ENCODE peak calls at places on chromosome 16, in four cellular contexts. G, T, D and B are unnamed samples.

GRCh38 chr16:12187939-12188673 is 211.6 kb downstream of the SNX29 start:
- DNase-seq in T (no peak), D (no peak), G (no peak), B (no peak)

GRCh38 chr16:88854306-88855111 is 2.2 kb downstream of the GALNS start:
- DNase-seq in T (no peak), G (no peak), D (no peak), B (no peak)

GRCh38 chr16:31569360-31569717 is 41.6 kb downstream of the AHSP start:
- DNase-seq in G (no peak), D (no peak), T (no peak), B (no peak)

GRCh38 chr16:77190190-77190477 is 856 bp upstream of the MON1B start:
- DNase-seq in T (no peak), D (no peak), G (no peak), B (no peak)

GRCh38 chr16:51326131-51326856 is 175.2 kb upstream of the SALL1 start:
- DNase-seq in G (peak), D (no peak), T (peak), B (peak)

GRCh38 chr16:72837846-72838661 is 209.9 kb downstream of the ZFHX3 start:
- DNase-seq in D (no peak), T (no peak), G (no peak), B (peak)

GRCh38 chr16:64745275-64745674 is 376.6 kb downstream of the CDH11 start:
- DNase-seq in T (no peak), G (no peak), D (no peak), B (no peak)

GRCh38 chr16:2686912-2687507 is 4.7 kb downstream of the KCTD5 start:
- DNase-seq in G (no peak), T (no peak), D (no peak), B (no peak)

GRCh38 chr16:5730783-5731182 is 633.2 kb upstream of the EEF2KMT start:
- DNase-seq in D (no peak), G (no peak), T (no peak), B (no peak)

GRCh38 chr16:9422769-9423513 is 331.5 kb downstream of the HAPSTR1 start:
- DNase-seq in G (no peak), D (peak), T (no peak), B (no peak)

GRCh38 chr16:88505405-88506082 is 52.5 kb downstream of the ZFPM1 start:
- DNase-seq in T (peak), D (no peak), G (no peak), B (no peak)

GRCh38 chr16:1049976-1050247 is 22.6 kb upstream of the SSTR5 start:
- DNase-seq in D (no peak), G (no peak), T (no peak), B (no peak)

GRCh38 chr16:20348365-20349185 is 3.9 kb downstream of the UMOD start:
- DNase-seq in G (no peak), T (no peak), D (no peak), B (no peak)

GRCh38 chr16:29662729-29663019 is 373 bp upstream of the SPN start:
- DNase-seq in T (no peak), D (no peak), G (no peak), B (no peak)

GRCh38 chr16:61105544-61105943 is 930.7 kb downstream of the CDH8 start:
- DNase-seq in D (no peak), T (no peak), G (no peak), B (no peak)

GRCh38 chr16:85470873-85471272 is 142.2 kb upstream of the GSE1 start:
- DNase-seq in D (no peak), T (no peak), G (no peak), B (no peak)

GRCh38 chr16:55668337-55669281 is 12.8 kb downstream of the SLC6A2 start:
- DNase-seq in D (no peak), T (peak), G (peak), B (no peak)

GRCh38 chr16:48831081-48831722 is 221.2 kb upstream of the N4BP1 start:
- DNase-seq in D (no peak), T (no peak), G (no peak), B (no peak)

GRCh38 chr16:88702364-88703210 is 3.6 kb downstream of the RNF166 start:
- DNase-seq in G (no peak), D (no peak), T (no peak), B (no peak)

GRCh38 chr16:2150418-2151187 is 2.2 kb downstream of the RAB26 start:
- DNase-seq in T (no peak), G (peak), D (no peak), B (no peak)

GRCh38 chr16:68954871-68955635 is 111.7 kb downstream of the TANGO6 start:
- DNase-seq in T (no peak), G (no peak), D (no peak), B (no peak)

GRCh38 chr16:67170948-67171649 is 761 bp downstream of the NOL3 start:
- DNase-seq in D (no peak), T (no peak), G (no peak), B (no peak)

GRCh38 chr16:3188925-3189825 is 1.2 kb downstream of the OR1F1 start:
- DNase-seq in D (no peak), T (peak), G (peak), B (peak)

GRCh38 chr16:81511371-81511770 is 66.8 kb downstream of the CMIP start:
- DNase-seq in G (no peak), D (no peak), T (peak), B (peak)

GRCh38 chr16:50279142-50279865 is 13.0 kb downstream of the ADCY7 start:
- DNase-seq in T (no peak), G (no peak), D (peak), B (no peak)

GRCh38 chr16:80167657-80168056 is 373.1 kb upstream of the DYNLRB2 start:
- DNase-seq in D (no peak), T (no peak), G (no peak), B (no peak)

GRCh38 chr16:87784812-87785211 is 19.0 kb upstream of the KLHDC4 start:
- DNase-seq in G (no peak), T (peak), D (no peak), B (no peak)

GRCh38 chr16:928526-928925 is 42.3 kb downstream of the LMF1 start:
- DNase-seq in T (no peak), D (no peak), G (no peak), B (no peak)